ENCODE peak calls at places on chromosomes 6 and 20, in ten cellular contexts. K, E, G, O, W, L, T, Y, B and D are unnamed samples.

GRCh38 chr6:147257760-147258159 is 53.5 kb downstream of the STXBP5 start:
- DNase-seq in K (no peak), E (peak; percentile 49), G (no peak), O (no peak), W (no peak), L (no peak), T (no peak), Y (no peak), B (no peak), D (no peak)

GRCh38 chr6:130162421-130162820 is 60.3 kb downstream of the SAMD3 start:
- DNase-seq in K (peak; percentile 13), E (no peak), G (no peak), O (no peak), W (no peak), L (no peak), T (no peak), Y (no peak), B (no peak), D (no peak)

GRCh38 chr6:135985471-135985870 is 134.0 kb downstream of the PDE7B start:
- DNase-seq in K (peak; percentile 69), E (no peak), G (no peak), O (peak; percentile 61), W (no peak), L (no peak), T (no peak), Y (no peak), B (no peak), D (no peak)

GRCh38 chr20:51607170-51607569 is 64.7 kb upstream of the NFATC2 start:
- DNase-seq in K (no peak), E (no peak), G (no peak), O (no peak), W (no peak), L (no peak), T (no peak), Y (no peak), B (no peak), D (no peak)

GRCh38 chr20:18187020-18187419 is 49.4 kb downstream of the KAT14 start:
- DNase-seq in K (no peak), E (no peak), G (no peak), O (no peak), W (no peak), L (no peak), T (no peak), Y (no peak), B (peak; percentile 89), D (no peak)

GRCh38 chr20:61061981-61062380 is 190.1 kb upstream of the CDH4 start:
- DNase-seq in K (no peak), E (no peak), G (no peak), O (no peak), W (no peak), L (no peak), T (no peak), Y (no peak), B (no peak), D (no peak)

GRCh38 chr6:8930009-8930408 is 494.7 kb upstream of the SLC35B3 start:
- DNase-seq in K (no peak), E (no peak), G (no peak), O (no peak), W (no peak), L (no peak), T (no peak), Y (no peak), B (no peak), D (no peak)

GRCh38 chr6:112223070-112223861 is 31.1 kb downstream of the LAMA4 start:
- DNase-seq in K (peak; percentile 92), E (no peak), G (no peak), O (peak; percentile 90), W (no peak), L (no peak), T (no peak), Y (no peak), B (no peak), D (no peak)

GRCh38 chr6:113997106-113997505 is 26.2 kb upstream of the HDAC2 start:
- DNase-seq in K (peak; percentile 92), E (no peak), G (no peak), O (peak; percentile 90), W (no peak), L (no peak), T (no peak), Y (no peak), B (peak; percentile 59), D (no peak)

GRCh38 chr20:40489886-40490285 is 199.2 kb downstream of the MAFB start:
- DNase-seq in K (peak; percentile 59), E (no peak), G (no peak), O (peak; percentile 46), W (no peak), L (no peak), T (no peak), Y (no peak), B (peak; percentile 89), D (no peak)

GRCh38 chr20:35091808-35092523 is 641 bp downstream of the TRPC4AP start:
- DNase-seq in K (peak; percentile 19), E (no peak), G (no peak), O (peak; percentile 25), W (peak; percentile 16), L (no peak), T (peak; percentile 74), Y (no peak), B (no peak), D (no peak)

GRCh38 chr20:50435397-50436051 is 74.7 kb upstream of the PTPN1 start:
- DNase-seq in K (no peak), E (no peak), G (no peak), O (no peak), W (no peak), L (no peak), T (no peak), Y (no peak), B (no peak), D (no peak)

GRCh38 chr6:132166670-132167069 is 215.5 kb upstream of the CCN2 start:
- DNase-seq in K (no peak), E (no peak), G (no peak), O (no peak), W (no peak), L (no peak), T (no peak), Y (no peak), B (no peak), D (no peak)

GRCh38 chr6:13511913-13512717 is 24.7 kb upstream of the GFOD1 start:
- DNase-seq in K (no peak), E (no peak), G (no peak), O (no peak), W (no peak), L (no peak), T (peak; percentile 45), Y (no peak), B (no peak), D (no peak)

GRCh38 chr6:165848099-165848461 is 185.0 kb upstream of the PDE10A start:
- DNase-seq in K (no peak), E (no peak), G (no peak), O (no peak), W (no peak), L (no peak), T (no peak), Y (no peak), B (no peak), D (no peak)

GRCh38 chr6:165847407-165848098 is 184.5 kb upstream of the PDE10A start:
- DNase-seq in K (peak; percentile 60), E (no peak), G (no peak), O (peak; percentile 49), W (no peak), L (no peak), T (peak; percentile 48), Y (no peak), B (no peak), D (peak; percentile 32)

GRCh38 chr6:165852676-165853075 is 189.6 kb upstream of the PDE10A start:
- DNase-seq in K (no peak), E (no peak), G (no peak), O (no peak), W (no peak), L (no peak), T (no peak), Y (no peak), B (no peak), D (no peak)

GRCh38 chr6:165849539-165850430 is 186.7 kb upstream of the PDE10A start:
- DNase-seq in K (no peak), E (no peak), G (peak; percentile 38), O (no peak), W (peak; percentile 34), L (no peak), T (peak; percentile 51), Y (no peak), B (no peak), D (no peak)

GRCh38 chr6:165850434-165851019 is 187.5 kb upstream of the PDE10A start:
- DNase-seq in K (peak; percentile 32), E (peak; percentile 85), G (peak; percentile 64), O (peak; percentile 10), W (peak; percentile 68), L (peak; percentile 75), T (peak; percentile 70), Y (peak; percentile 78), B (peak; percentile 19), D (peak; percentile 59)
- H3K4me3 ChIP-seq in K (no peak overlapping the region), E (no peak overlapping the region), G (peak overlapping the region; percentile 28), O (no peak overlapping the region), W (peak overlapping the region; percentile 14), L (no peak overlapping the region), T (peak overlapping the region; percentile 19), Y (no peak overlapping the region), B (no peak overlapping the region), D (no peak overlapping the region)

DNA sequence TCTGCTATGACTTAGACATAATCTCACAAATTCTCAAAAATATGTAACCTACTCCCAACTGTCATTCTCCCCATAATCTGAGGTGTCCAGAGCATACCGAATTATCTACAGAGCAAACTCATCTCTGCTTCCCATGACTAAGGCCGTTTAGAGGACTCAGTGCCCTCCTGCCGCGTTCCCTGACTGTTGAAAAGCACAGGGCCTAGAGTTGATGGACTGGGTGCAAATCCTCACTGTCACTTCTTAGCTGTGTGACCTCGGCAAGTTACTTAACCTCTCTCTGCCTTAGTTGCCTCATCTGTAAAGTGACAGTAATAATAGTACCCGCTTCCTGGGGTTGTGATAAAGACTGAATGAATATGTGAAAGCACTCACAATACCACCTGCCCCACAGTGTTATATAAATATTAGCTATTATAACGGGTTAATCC is 4.7 kb upstream of the TUBB2A start:
- DNase-seq in K (peak; percentile 34), E (no peak), G (no peak), O (no peak), W (peak; percentile 38), L (no peak), T (no peak), Y (no peak), B (no peak), D (no peak)
- TF ChIP-seq CTCF in K (no peak), E (no peak), G (no peak), O (no peak), W (no peak), L (no peak), T (no peak), Y (no peak), B (no peak), D (no peak)

GRCh38 chr6:3427740-3428085 is 29.1 kb downstream of the SLC22A23 start:
- DNase-seq in K (peak; percentile 46), E (no peak), G (peak; percentile 69), O (peak; percentile 26), W (no peak), L (no peak), T (peak; percentile 37), Y (no peak), B (no peak), D (no peak)
- H3K9me3 ChIP-seq in K (no peaks in the 10 kb centered on the region), E (no peaks in the 10 kb centered on the region), G (no peaks in the 10 kb centered on the region), O (no peaks in the 10 kb centered on the region), W (no peaks in the 10 kb centered on the region), L (no peaks in the 10 kb centered on the region), T (no peaks in the 10 kb centered on the region), Y (no peaks in the 10 kb centered on the region), B (no peaks in the 10 kb centered on the region), D (no peaks in the 10 kb centered on the region)

GRCh38 chr6:100203391-100203790 is 209.4 kb upstream of the MCHR2 start:
- DNase-seq in K (peak; percentile 95), E (no peak), G (no peak), O (peak; percentile 94), W (no peak), L (no peak), T (no peak), Y (no peak), B (peak; percentile 89), D (no peak)

GRCh38 chr6:100202417-100203194 is 208.6 kb upstream of the MCHR2 start:
- DNase-seq in K (peak; percentile 96), E (no peak), G (peak; percentile 37), O (peak; percentile 96), W (no peak), L (no peak), T (peak; percentile 30), Y (no peak), B (peak; percentile 90), D (no peak)
- H3K4me3 ChIP-seq in K (no peak overlapping the region), E (no peak overlapping the region), G (no peak overlapping the region), O (no peak overlapping the region), W (no peak overlapping the region), L (no peak overlapping the region), T (no peak overlapping the region), Y (no peak overlapping the region), B (no peak overlapping the region), D (no peak overlapping the region)